ENCODE peak calls at places on chromosomes 3 and 15, in four cellular contexts. One of them, this sample, is unnamed.

GRCh38 chr3:111850481-111850880 is 8.6 kb upstream of the PHLDB2 start:
- DNase-seq in fibroblast of lung: peak
- DNase-seq in GM13977: no peak
- DNase-seq in neural progenitor cell: no peak
- DNase-seq in this sample: no peak

GRCh38 chr3:106349191-106349881 is 480.5 kb upstream of the CBLB start:
- DNase-seq in neural progenitor cell: no peak
- DNase-seq in GM13977: no peak
- DNase-seq in fibroblast of lung: no peak
- DNase-seq in this sample: no peak

GRCh38 chr3:13674538-13675185 is 125.7 kb downstream of the FBLN2 start:
- DNase-seq in neural progenitor cell: no peak
- DNase-seq in fibroblast of lung: no peak
- DNase-seq in GM13977: no peak
- DNase-seq in this sample: no peak

GRCh38 chr3:64454768-64455167 is 229.5 kb upstream of the PRICKLE2 start:
- DNase-seq in GM13977: no peak
- DNase-seq in fibroblast of lung: no peak
- DNase-seq in neural progenitor cell: no peak
- DNase-seq in this sample: no peak

GRCh38 chr3:36944012-36944640 is 728 bp downstream of the TRANK1 start:
- DNase-seq in GM13977: peak
- DNase-seq in neural progenitor cell: peak
- DNase-seq in fibroblast of lung: peak
- DNase-seq in this sample: peak

GRCh38 chr15:63401078-63401477 is 19.4 kb upstream of the CA12 start:
- DNase-seq in fibroblast of lung: no peak
- DNase-seq in neural progenitor cell: no peak
- DNase-seq in GM13977: no peak
- DNase-seq in this sample: no peak

GRCh38 chr15:71304681-71305080 is 189.4 kb downstream of the THSD4 start:
- DNase-seq in neural progenitor cell: no peak
- DNase-seq in fibroblast of lung: no peak
- DNase-seq in GM13977: no peak
- DNase-seq in this sample: no peak

GRCh38 chr3:52171577-52172261 is 17.5 kb upstream of the POC1A start:
- DNase-seq in GM13977: no peak
- DNase-seq in neural progenitor cell: no peak
- DNase-seq in fibroblast of lung: peak
- DNase-seq in this sample: no peak

GRCh38 chr15:44719293-44719999 is 8.1 kb downstream of the B2M start:
- DNase-seq in fibroblast of lung: peak
- DNase-seq in neural progenitor cell: no peak
- DNase-seq in GM13977: peak
- DNase-seq in this sample: peak

GRCh38 chr15:31279221-31280036 is 47.2 kb upstream of the KLF13 start:
- DNase-seq in neural progenitor cell: no peak
- DNase-seq in fibroblast of lung: no peak
- DNase-seq in GM13977: no peak
- DNase-seq in this sample: no peak

GRCh38 chr15:67178569-67179210 is 75.8 kb downstream of the AAGAB start:
- DNase-seq in neural progenitor cell: no peak
- DNase-seq in fibroblast of lung: peak
- DNase-seq in GM13977: no peak
- DNase-seq in this sample: no peak

GRCh38 chr3:29186982-29187718 is 93.7 kb upstream of the RBMS3 start:
- DNase-seq in fibroblast of lung: peak
- DNase-seq in neural progenitor cell: no peak
- DNase-seq in GM13977: no peak
- DNase-seq in this sample: no peak

GRCh38 chr3:116085456-116085855 is 359.8 kb downstream of the LSAMP start:
- DNase-seq in GM13977: no peak
- DNase-seq in neural progenitor cell: no peak
- DNase-seq in fibroblast of lung: peak
- DNase-seq in this sample: no peak

GRCh38 chr3:42678447-42678846 is 6.9 kb upstream of the KLHL40 start:
- DNase-seq in neural progenitor cell: no peak
- DNase-seq in fibroblast of lung: no peak
- DNase-seq in GM13977: no peak
- DNase-seq in this sample: no peak

GRCh38 chr3:191963182-191963581 is 502.2 kb downstream of the PYDC2 start:
- DNase-seq in neural progenitor cell: peak
- DNase-seq in fibroblast of lung: no peak
- DNase-seq in GM13977: no peak
- DNase-seq in this sample: no peak

GRCh38 chr3:117080899-117081298 is 371.3 kb downstream of the TUSC7 start:
- DNase-seq in neural progenitor cell: no peak
- DNase-seq in GM13977: no peak
- DNase-seq in fibroblast of lung: no peak
- DNase-seq in this sample: no peak

GRCh38 chr3:15976524-15976923 is 178.7 kb upstream of the ANKRD28 start:
- DNase-seq in fibroblast of lung: no peak
- DNase-seq in neural progenitor cell: no peak
- DNase-seq in GM13977: no peak
- DNase-seq in this sample: no peak

GRCh38 chr3:15977089-15977488 is 179.3 kb upstream of the ANKRD28 start:
- DNase-seq in GM13977: no peak
- DNase-seq in fibroblast of lung: no peak
- DNase-seq in neural progenitor cell: no peak
- DNase-seq in this sample: no peak

GRCh38 chr3:15973930-15974329 is 176.2 kb upstream of the ANKRD28 start:
- DNase-seq in neural progenitor cell: no peak
- DNase-seq in GM13977: no peak
- DNase-seq in fibroblast of lung: no peak
- DNase-seq in this sample: no peak

GRCh38 chr3:15973414-15973813 is 175.6 kb upstream of the ANKRD28 start:
- DNase-seq in neural progenitor cell: no peak
- DNase-seq in fibroblast of lung: no peak
- DNase-seq in GM13977: no peak
- DNase-seq in this sample: no peak

GRCh38 chr3:15974647-15975046 is 176.9 kb upstream of the ANKRD28 start:
- DNase-seq in neural progenitor cell: peak
- DNase-seq in GM13977: no peak
- DNase-seq in fibroblast of lung: no peak
- DNase-seq in this sample: no peak
- TF ChIP-seq CTCF in neural progenitor cell: peak
- TF ChIP-seq CTCF in GM13977: peak
- TF ChIP-seq CTCF in fibroblast of lung: no peak
- TF ChIP-seq CTCF in this sample: no peak

DNA sequence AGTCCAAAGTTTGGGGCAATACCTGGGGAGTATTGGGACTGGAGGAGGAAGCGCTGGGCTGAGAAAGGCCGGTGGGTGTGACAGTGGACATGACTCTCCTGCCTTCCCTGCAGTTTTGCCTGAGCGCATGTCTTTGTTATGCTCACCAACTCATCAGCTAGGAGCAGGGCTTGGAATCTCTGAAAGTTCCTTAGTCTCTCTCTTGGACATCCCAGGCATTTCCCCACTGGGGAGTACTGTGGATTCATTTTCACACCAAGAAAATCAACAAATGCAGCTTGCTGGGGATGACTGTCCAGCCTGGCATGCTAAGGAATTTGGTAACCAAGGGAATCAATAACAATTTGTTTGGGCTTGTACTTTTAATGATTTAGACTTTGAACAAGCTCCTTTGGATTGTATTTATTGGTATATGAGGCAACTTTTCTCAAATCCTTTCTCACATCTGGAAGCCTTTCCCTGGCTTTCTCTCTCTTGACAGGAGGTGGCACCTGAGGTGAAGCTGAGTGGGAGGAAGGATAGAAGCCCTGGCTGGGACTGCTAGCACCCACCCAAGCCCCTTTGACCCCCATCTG is 48.5 kb upstream of the CHST2 start:
- DNase-seq in fibroblast of lung: peak
- DNase-seq in neural progenitor cell: no peak
- DNase-seq in GM13977: no peak
- DNase-seq in this sample: no peak
- TF ChIP-seq CTCF in fibroblast of lung: no peak
- TF ChIP-seq CTCF in neural progenitor cell: no peak
- TF ChIP-seq CTCF in GM13977: no peak
- TF ChIP-seq CTCF in this sample: no peak

GRCh38 chr3:171862993-171863521 is 19.9 kb downstream of the TMEM212 start:
- DNase-seq in GM13977: no peak
- DNase-seq in fibroblast of lung: peak
- DNase-seq in neural progenitor cell: peak
- DNase-seq in this sample: no peak

GRCh38 chr3:171863920-171864319 is 20.8 kb downstream of the TMEM212 start:
- DNase-seq in GM13977: no peak
- DNase-seq in neural progenitor cell: no peak
- DNase-seq in fibroblast of lung: no peak
- DNase-seq in this sample: no peak

GRCh38 chr3:171871392-171872274 is 28.5 kb downstream of the TMEM212 start:
- DNase-seq in neural progenitor cell: no peak
- DNase-seq in GM13977: no peak
- DNase-seq in fibroblast of lung: no peak
- DNase-seq in this sample: no peak

GRCh38 chr3:171865191-171865865 is 22.2 kb downstream of the TMEM212 start:
- DNase-seq in GM13977: no peak
- DNase-seq in neural progenitor cell: no peak
- DNase-seq in fibroblast of lung: no peak
- DNase-seq in this sample: no peak

GRCh38 chr3:171867976-171868375 is 24.8 kb downstream of the TMEM212 start:
- DNase-seq in GM13977: no peak
- DNase-seq in fibroblast of lung: no peak
- DNase-seq in neural progenitor cell: peak
- DNase-seq in this sample: no peak
- TF ChIP-seq CTCF in GM13977: peak
- TF ChIP-seq CTCF in fibroblast of lung: no peak
- TF ChIP-seq CTCF in neural progenitor cell: peak
- TF ChIP-seq CTCF in this sample: peak

GRCh38 chr3:113243846-113244245 is 32.5 kb downstream of the BOC start:
- DNase-seq in GM13977: no peak
- DNase-seq in neural progenitor cell: no peak
- DNase-seq in fibroblast of lung: no peak
- DNase-seq in this sample: no peak

GRCh38 chr3:113243071-113243470 is 31.7 kb downstream of the BOC start:
- DNase-seq in neural progenitor cell: no peak
- DNase-seq in GM13977: no peak
- DNase-seq in fibroblast of lung: no peak
- DNase-seq in this sample: no peak

GRCh38 chr3:113240841-113241240 is 29.5 kb downstream of the BOC start:
- DNase-seq in GM13977: no peak
- DNase-seq in neural progenitor cell: no peak
- DNase-seq in fibroblast of lung: no peak
- DNase-seq in this sample: no peak

GRCh38 chr3:113242091-113242581 is 30.8 kb downstream of the BOC start:
- DNase-seq in fibroblast of lung: no peak
- DNase-seq in neural progenitor cell: no peak
- DNase-seq in GM13977: no peak
- DNase-seq in this sample: no peak

DNA sequence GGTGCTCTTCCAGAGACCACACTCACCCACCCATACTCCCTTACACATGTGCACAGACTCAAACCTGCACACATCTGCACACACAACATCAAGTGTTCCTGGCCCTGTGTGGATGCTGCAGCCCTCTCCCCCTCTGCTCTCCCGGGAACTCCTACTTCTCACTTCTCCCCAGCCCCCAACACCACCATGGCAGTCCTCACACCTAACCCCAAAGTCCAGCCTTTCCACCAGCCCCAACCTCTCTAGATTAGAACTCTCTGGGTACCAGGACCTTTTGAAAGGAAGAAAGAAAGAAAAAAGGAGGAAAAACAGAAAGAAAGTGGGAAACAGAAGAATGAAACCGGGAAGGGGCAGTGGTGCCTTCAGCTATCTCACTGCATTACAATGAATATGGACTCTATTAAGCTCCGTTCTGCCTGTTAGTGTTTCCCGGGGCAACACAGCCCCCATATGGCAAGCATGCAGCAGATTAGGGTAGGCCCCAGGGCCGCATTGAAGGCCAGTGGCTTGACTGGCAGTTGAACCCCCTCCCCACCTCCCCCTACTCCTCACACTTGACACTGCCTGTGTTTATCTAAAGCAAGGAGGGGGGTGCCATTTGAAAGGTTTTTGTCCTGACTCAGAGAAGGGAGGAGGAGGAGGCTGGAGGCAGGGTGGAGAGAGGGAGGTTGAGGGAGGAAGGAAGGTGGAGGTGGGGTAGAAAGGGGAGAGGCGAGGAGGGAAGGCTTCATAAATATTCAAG is 30.1 kb downstream of the BOC start:
- DNase-seq in fibroblast of lung: no peak
- DNase-seq in neural progenitor cell: peak
- DNase-seq in GM13977: no peak
- DNase-seq in this sample: no peak
- TF ChIP-seq CTCF in fibroblast of lung: no peak
- TF ChIP-seq CTCF in neural progenitor cell: no peak
- TF ChIP-seq CTCF in GM13977: no peak
- TF ChIP-seq CTCF in this sample: no peak

This sample was measured in GM20000.